ENCODE peak calls at places on chromosomes 3 and 15, in nine cellular contexts. One of them, this sample, is unnamed.

GRCh38 chr3:72791132-72791531 is 57.1 kb downstream of the SHQ1 start:
- DNase-seq in spleen: no peak
- DNase-seq in GM12864: no peak
- DNase-seq in right lobe of liver: no peak
- DNase-seq in astrocyte of the spinal cord: no peak
- DNase-seq in AG09309: no peak
- DNase-seq in AG04450: no peak
- DNase-seq in ascending aorta: no peak
- DNase-seq in cardiac fibroblast: peak
- DNase-seq in this sample: no peak

GRCh38 chr3:195395208-195395816 is 47.5 kb downstream of the ACAP2 start:
- DNase-seq in AG09309: no peak
- DNase-seq in spleen: no peak
- DNase-seq in right lobe of liver: no peak
- DNase-seq in AG04450: no peak
- DNase-seq in cardiac fibroblast: no peak
- DNase-seq in GM12864: no peak
- DNase-seq in astrocyte of the spinal cord: no peak
- DNase-seq in ascending aorta: no peak
- DNase-seq in this sample: no peak

GRCh38 chr15:65634381-65634780 is 12.6 kb downstream of the SLC24A1 start:
- DNase-seq in AG04450: no peak
- DNase-seq in ascending aorta: no peak
- DNase-seq in spleen: no peak
- DNase-seq in cardiac fibroblast: no peak
- DNase-seq in AG09309: no peak
- DNase-seq in astrocyte of the spinal cord: no peak
- DNase-seq in GM12864: no peak
- DNase-seq in right lobe of liver: no peak
- DNase-seq in this sample: no peak

GRCh38 chr15:91338763-91339162 is 238.7 kb downstream of the SV2B start:
- DNase-seq in spleen: no peak
- DNase-seq in astrocyte of the spinal cord: peak
- DNase-seq in ascending aorta: no peak
- DNase-seq in GM12864: no peak
- DNase-seq in AG04450: no peak
- DNase-seq in cardiac fibroblast: no peak
- DNase-seq in right lobe of liver: no peak
- DNase-seq in AG09309: no peak
- DNase-seq in this sample: no peak

GRCh38 chr15:69253156-69253555 is 45.6 kb upstream of the PAQR5 start:
- DNase-seq in right lobe of liver: no peak
- DNase-seq in spleen: no peak
- DNase-seq in AG04450: peak
- DNase-seq in AG09309: peak
- DNase-seq in ascending aorta: no peak
- DNase-seq in GM12864: no peak
- DNase-seq in cardiac fibroblast: peak
- DNase-seq in astrocyte of the spinal cord: peak
- DNase-seq in this sample: no peak

GRCh38 chr3:73399666-73400253 is 225.0 kb downstream of the PDZRN3 start:
- DNase-seq in AG04450: no peak
- DNase-seq in ascending aorta: no peak
- DNase-seq in AG09309: no peak
- DNase-seq in GM12864: no peak
- DNase-seq in astrocyte of the spinal cord: no peak
- DNase-seq in cardiac fibroblast: no peak
- DNase-seq in spleen: no peak
- DNase-seq in right lobe of liver: no peak
- DNase-seq in this sample: no peak

GRCh38 chr3:16448691-16449090 is 64.8 kb downstream of the RFTN1 start:
- DNase-seq in cardiac fibroblast: peak
- DNase-seq in astrocyte of the spinal cord: peak
- DNase-seq in right lobe of liver: no peak
- DNase-seq in AG04450: peak
- DNase-seq in ascending aorta: peak
- DNase-seq in GM12864: no peak
- DNase-seq in AG09309: peak
- DNase-seq in spleen: no peak
- DNase-seq in this sample: no peak

GRCh38 chr15:68353418-68354145 is 76.0 kb downstream of the FEM1B start:
- DNase-seq in AG09309: no peak
- DNase-seq in right lobe of liver: no peak
- DNase-seq in ascending aorta: no peak
- DNase-seq in astrocyte of the spinal cord: no peak
- DNase-seq in cardiac fibroblast: no peak
- DNase-seq in AG04450: no peak
- DNase-seq in GM12864: no peak
- DNase-seq in spleen: peak
- DNase-seq in this sample: no peak

GRCh38 chr3:35393916-35394315 is 245.4 kb upstream of the ARPP21 start:
- DNase-seq in right lobe of liver: no peak
- DNase-seq in spleen: no peak
- DNase-seq in ascending aorta: no peak
- DNase-seq in cardiac fibroblast: peak
- DNase-seq in AG09309: no peak
- DNase-seq in astrocyte of the spinal cord: peak
- DNase-seq in GM12864: no peak
- DNase-seq in AG04450: no peak
- DNase-seq in this sample: no peak

GRCh38 chr3:32873491-32874130 is 55.8 kb downstream of the TRIM71 start:
- DNase-seq in astrocyte of the spinal cord: no peak
- DNase-seq in spleen: no peak
- DNase-seq in AG09309: no peak
- DNase-seq in ascending aorta: no peak
- DNase-seq in GM12864: no peak
- DNase-seq in AG04450: no peak
- DNase-seq in right lobe of liver: no peak
- DNase-seq in cardiac fibroblast: no peak
- DNase-seq in this sample: no peak

GRCh38 chr15:66842710-66843441 is 140.8 kb downstream of the SMAD6 start:
- DNase-seq in spleen: peak
- DNase-seq in astrocyte of the spinal cord: peak
- DNase-seq in ascending aorta: peak
- DNase-seq in GM12864: no peak
- DNase-seq in cardiac fibroblast: peak
- DNase-seq in right lobe of liver: peak
- DNase-seq in AG09309: no peak
- DNase-seq in AG04450: no peak
- DNase-seq in this sample: no peak

GRCh38 chr15:35549567-35549966 is 3.6 kb upstream of the DPH6 start:
- DNase-seq in AG04450: no peak
- DNase-seq in right lobe of liver: no peak
- DNase-seq in AG09309: no peak
- DNase-seq in ascending aorta: no peak
- DNase-seq in astrocyte of the spinal cord: no peak
- DNase-seq in GM12864: no peak
- DNase-seq in spleen: no peak
- DNase-seq in cardiac fibroblast: no peak
- DNase-seq in this sample: no peak

GRCh38 chr15:88042047-88042446 is 214.5 kb downstream of the NTRK3 start:
- DNase-seq in AG04450: no peak
- DNase-seq in ascending aorta: no peak
- DNase-seq in spleen: no peak
- DNase-seq in AG09309: no peak
- DNase-seq in astrocyte of the spinal cord: no peak
- DNase-seq in right lobe of liver: no peak
- DNase-seq in cardiac fibroblast: no peak
- DNase-seq in GM12864: no peak
- DNase-seq in this sample: no peak

GRCh38 chr3:77079988-77080585 is 40.2 kb downstream of the ROBO2 start:
- DNase-seq in AG04450: no peak
- DNase-seq in spleen: no peak
- DNase-seq in right lobe of liver: no peak
- DNase-seq in cardiac fibroblast: no peak
- DNase-seq in AG09309: no peak
- DNase-seq in GM12864: no peak
- DNase-seq in ascending aorta: no peak
- DNase-seq in astrocyte of the spinal cord: no peak
- DNase-seq in this sample: no peak

DNA sequence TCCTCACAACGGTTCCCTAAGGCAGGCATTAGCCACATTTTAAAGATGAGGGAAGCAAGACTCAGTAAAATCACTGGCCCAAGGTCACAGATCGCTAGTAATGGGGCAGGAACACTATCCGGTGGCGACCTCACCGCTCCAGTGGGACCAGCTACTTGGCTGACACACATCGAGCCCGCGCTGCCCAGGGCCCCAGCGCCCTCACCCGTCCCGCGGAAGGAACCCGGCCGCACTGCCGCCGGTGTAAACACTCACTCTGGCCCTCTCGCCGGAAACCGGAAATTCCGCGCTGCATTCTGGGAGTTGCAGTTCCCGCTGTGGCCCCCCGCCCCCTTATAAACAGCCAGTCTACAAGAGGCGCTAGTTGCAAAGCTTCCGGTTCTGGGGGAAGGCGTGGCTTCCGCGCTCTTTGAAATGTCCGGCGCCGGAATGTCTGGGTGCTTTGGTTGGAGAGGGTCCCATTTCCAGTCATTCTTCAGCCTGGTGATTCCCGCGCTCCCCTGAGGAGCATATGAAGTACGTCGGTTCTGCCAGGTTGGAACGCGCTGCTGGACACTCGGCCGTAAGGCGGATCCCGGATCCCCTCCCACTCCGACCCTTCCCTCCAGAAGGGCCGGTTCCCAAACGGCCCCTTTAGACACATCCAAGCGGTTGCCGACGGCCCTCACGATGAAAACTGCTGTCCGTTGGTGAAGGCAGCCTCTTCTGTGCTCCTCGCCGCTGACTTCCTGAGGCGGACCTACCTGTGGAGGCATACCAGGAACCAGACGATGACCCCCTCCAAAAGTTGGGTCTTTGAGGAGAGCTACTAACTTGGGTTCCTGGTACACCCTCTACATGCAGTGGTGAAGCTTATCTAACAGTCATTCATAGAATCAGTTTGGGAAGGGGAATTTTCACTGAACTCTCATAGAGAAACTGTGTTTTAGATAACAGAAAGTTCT is at the start of gene UBL7:
- DNase-seq in right lobe of liver: peak
- DNase-seq in AG04450: peak
- DNase-seq in GM12864: peak
- DNase-seq in AG09309: peak
- DNase-seq in cardiac fibroblast: peak
- DNase-seq in spleen: peak
- DNase-seq in astrocyte of the spinal cord: peak
- DNase-seq in ascending aorta: peak
- DNase-seq in this sample: peak
- TF ChIP-seq CTCF in right lobe of liver: peak
- TF ChIP-seq CTCF in AG04450: peak
- TF ChIP-seq CTCF in GM12864: no peak
- TF ChIP-seq CTCF in AG09309: peak
- TF ChIP-seq CTCF in cardiac fibroblast: peak
- TF ChIP-seq CTCF in spleen: no peak
- TF ChIP-seq CTCF in astrocyte of the spinal cord: peak
- TF ChIP-seq CTCF in ascending aorta: no peak
- TF ChIP-seq CTCF in this sample: peak

GRCh38 chr3:48465531-48466378 is 19.2 kb downstream of the ATRIP start:
- DNase-seq in spleen: peak
- DNase-seq in AG04450: peak
- DNase-seq in cardiac fibroblast: peak
- DNase-seq in GM12864: peak
- DNase-seq in AG09309: peak
- DNase-seq in right lobe of liver: peak
- DNase-seq in astrocyte of the spinal cord: peak
- DNase-seq in ascending aorta: peak
- DNase-seq in this sample: peak

GRCh38 chr3:48464713-48465221 is 18.2 kb downstream of the ATRIP start:
- DNase-seq in ascending aorta: no peak
- DNase-seq in right lobe of liver: peak
- DNase-seq in spleen: peak
- DNase-seq in AG04450: no peak
- DNase-seq in AG09309: no peak
- DNase-seq in astrocyte of the spinal cord: no peak
- DNase-seq in GM12864: no peak
- DNase-seq in cardiac fibroblast: no peak
- DNase-seq in this sample: no peak

GRCh38 chr3:48466386-48467109 is 20.0 kb downstream of the ATRIP start:
- DNase-seq in AG04450: no peak
- DNase-seq in ascending aorta: no peak
- DNase-seq in GM12864: no peak
- DNase-seq in AG09309: no peak
- DNase-seq in cardiac fibroblast: no peak
- DNase-seq in right lobe of liver: peak
- DNase-seq in astrocyte of the spinal cord: no peak
- DNase-seq in spleen: peak
- DNase-seq in this sample: peak

GRCh38 chr3:48463703-48464102 is 17.2 kb downstream of the ATRIP start:
- DNase-seq in astrocyte of the spinal cord: no peak
- DNase-seq in AG09309: no peak
- DNase-seq in spleen: peak
- DNase-seq in AG04450: no peak
- DNase-seq in ascending aorta: no peak
- DNase-seq in right lobe of liver: no peak
- DNase-seq in GM12864: no peak
- DNase-seq in cardiac fibroblast: no peak
- DNase-seq in this sample: no peak

DNA sequence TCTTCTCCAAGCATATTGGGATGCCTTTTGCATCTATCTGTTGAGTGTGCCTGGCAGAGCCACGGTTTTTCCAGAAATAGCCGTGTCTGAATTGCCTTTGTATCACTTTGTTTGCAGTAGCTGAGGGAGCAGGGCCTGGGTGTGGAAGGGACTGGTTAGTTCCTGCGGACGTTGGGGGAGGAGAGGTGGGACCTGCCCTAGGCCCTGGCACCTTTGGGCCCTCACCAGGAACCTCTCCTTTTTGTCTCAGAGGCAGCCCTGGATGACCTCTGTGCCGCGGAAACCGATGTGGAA is 18.6 kb downstream of the ATRIP start:
- DNase-seq in AG09309: no peak
- DNase-seq in ascending aorta: no peak
- DNase-seq in AG04450: no peak
- DNase-seq in spleen: no peak
- DNase-seq in right lobe of liver: no peak
- DNase-seq in cardiac fibroblast: no peak
- DNase-seq in GM12864: no peak
- DNase-seq in astrocyte of the spinal cord: no peak
- DNase-seq in this sample: no peak
- H3K4me3 ChIP-seq in AG09309: no peak
- H3K4me3 ChIP-seq in ascending aorta: no peak
- H3K4me3 ChIP-seq in AG04450: no peak
- H3K4me3 ChIP-seq in spleen: no peak
- H3K4me3 ChIP-seq in right lobe of liver: no peak
- H3K4me3 ChIP-seq in cardiac fibroblast: no peak
- H3K4me3 ChIP-seq in GM12864: no peak
- H3K4me3 ChIP-seq in astrocyte of the spinal cord: no peak
- H3K4me3 ChIP-seq in this sample: no peak

GRCh38 chr3:39079530-39079929 is 27.7 kb downstream of the WDR48 start:
- DNase-seq in ascending aorta: no peak
- DNase-seq in spleen: no peak
- DNase-seq in AG04450: no peak
- DNase-seq in GM12864: no peak
- DNase-seq in cardiac fibroblast: no peak
- DNase-seq in astrocyte of the spinal cord: no peak
- DNase-seq in right lobe of liver: no peak
- DNase-seq in AG09309: no peak
- DNase-seq in this sample: no peak
- TF ChIP-seq CTCF in ascending aorta: no peak
- TF ChIP-seq CTCF in spleen: no peak
- TF ChIP-seq CTCF in AG04450: no peak
- TF ChIP-seq CTCF in GM12864: no peak
- TF ChIP-seq CTCF in cardiac fibroblast: no peak
- TF ChIP-seq CTCF in astrocyte of the spinal cord: no peak
- TF ChIP-seq CTCF in right lobe of liver: peak
- TF ChIP-seq CTCF in AG09309: no peak
- TF ChIP-seq CTCF in this sample: no peak

GRCh38 chr15:80549712-80550111 is 145.4 kb upstream of the ABHD17C start:
- DNase-seq in right lobe of liver: no peak
- DNase-seq in AG09309: no peak
- DNase-seq in AG04450: no peak
- DNase-seq in GM12864: no peak
- DNase-seq in spleen: no peak
- DNase-seq in cardiac fibroblast: no peak
- DNase-seq in astrocyte of the spinal cord: no peak
- DNase-seq in ascending aorta: no peak
- DNase-seq in this sample: no peak
- H3K4me3 ChIP-seq in right lobe of liver: no peak
- H3K4me3 ChIP-seq in AG09309: peak
- H3K4me3 ChIP-seq in AG04450: no peak
- H3K4me3 ChIP-seq in GM12864: no peak
- H3K4me3 ChIP-seq in spleen: no peak
- H3K4me3 ChIP-seq in cardiac fibroblast: no peak
- H3K4me3 ChIP-seq in astrocyte of the spinal cord: peak
- H3K4me3 ChIP-seq in ascending aorta: no peak
- H3K4me3 ChIP-seq in this sample: no peak